ENCODE peak calls at places on chromosome 16, in six cellular contexts. H, F, D, A, K and W are unnamed samples.

GRCh38 chr16:86449377-86450095 is 60.8 kb upstream of the FOXF1 start:
- DNase-seq in H (no peak), K (no peak), A (no peak), F (no peak), D (no peak), W (no peak)

GRCh38 chr16:77788196-77789084 is at the start of gene VAT1L:
- DNase-seq in H (no peak), D (peak), F (no peak), A (no peak), K (no peak), W (peak)

GRCh38 chr16:71441348-71441781 is 489 bp downstream of the TLE7 start:
- DNase-seq in F (no peak), D (no peak), A (no peak), H (no peak), K (no peak), W (no peak)

GRCh38 chr16:14301150-14302030 is 230.3 kb downstream of the MRTFB start:
- DNase-seq in A (peak), K (no peak), D (peak), H (peak), F (no peak), W (peak)

GRCh38 chr16:65069766-65070165 is 52.1 kb downstream of the CDH11 start:
- DNase-seq in D (no peak), H (no peak), A (no peak), F (no peak), K (no peak), W (no peak)

GRCh38 chr16:54605536-54606066 is 319.0 kb upstream of the IRX3 start:
- DNase-seq in H (no peak), F (no peak), A (no peak), D (no peak), K (no peak), W (no peak)

GRCh38 chr16:10827691-10828341 is 9.2 kb upstream of the TVP23A start:
- DNase-seq in A (peak), K (no peak), D (peak), H (peak), F (peak), W (peak)

GRCh38 chr16:1492923-1493745 is at the start of gene TELO2:
- DNase-seq in D (peak), A (peak), F (peak), H (peak), K (peak), W (peak)

GRCh38 chr16:47110939-47111338 is 32.8 kb downstream of the NETO2 start:
- DNase-seq in H (no peak), A (no peak), K (no peak), F (no peak), D (no peak), W (no peak)

GRCh38 chr16:53085539-53086450 is 31.0 kb downstream of the CHD9 start:
- DNase-seq in F (no peak), D (no peak), A (no peak), H (no peak), K (no peak), W (peak)

GRCh38 chr16:2776500-2777139 is 460 bp downstream of the ELOB start:
- DNase-seq in H (no peak), K (no peak), D (peak), F (no peak), A (no peak), W (peak)

GRCh38 chr16:56513972-56514371 is 5.9 kb downstream of the BBS2 start:
- DNase-seq in D (peak), F (peak), H (peak), K (no peak), A (peak), W (peak)

GRCh38 chr16:58970775-58971174 is 236.7 kb upstream of the GOT2 start:
- DNase-seq in A (no peak), F (no peak), K (no peak), H (no peak), D (no peak), W (no peak)

GRCh38 chr16:13076878-13077277 is 175.5 kb downstream of the SHISA9 start:
- DNase-seq in F (no peak), K (no peak), H (no peak), A (no peak), D (no peak), W (no peak)

GRCh38 chr16:8204096-8204495 is 386.2 kb downstream of the TMEM114 start:
- DNase-seq in K (no peak), F (no peak), H (no peak), A (peak), D (no peak), W (no peak)

GRCh38 chr16:11229432-11229831 is 26.6 kb downstream of the SOCS1 start:
- DNase-seq in F (no peak), A (no peak), K (no peak), H (no peak), D (no peak), W (no peak)

GRCh38 chr16:21150375-21151001 is at the start of gene DNAH3:
- DNase-seq in H (no peak), A (peak), K (no peak), D (no peak), F (no peak), W (no peak)

GRCh38 chr16:17266606-17267313 is 204.0 kb downstream of the XYLT1 start:
- DNase-seq in F (no peak), K (no peak), A (peak), D (no peak), H (peak), W (no peak)

GRCh38 chr16:10942352-10943297 is at the start of gene DEXI:
- DNase-seq in H (peak), D (peak), F (no peak), K (peak), A (peak), W (peak)

GRCh38 chr16:72848045-72848410 is 199.9 kb downstream of the ZFHX3 start:
- DNase-seq in A (no peak), H (no peak), D (no peak), F (no peak), K (no peak), W (no peak)
- TF ChIP-seq CTCF in A (no peak), H (no peak), D (no peak), F (no peak), K (no peak), W (no peak)

GRCh38 chr16:83952587-83952939 is 477 bp upstream of the OSGIN1 start:
- DNase-seq in F (no peak), K (no peak), A (peak), D (no peak), H (peak), W (no peak)

GRCh38 chr16:83955218-83956130 is 2.4 kb downstream of the OSGIN1 start:
- DNase-seq in H (no peak), K (no peak), F (no peak), A (no peak), D (no peak), W (peak)

GRCh38 chr16:83954577-83955016 is 1.6 kb downstream of the OSGIN1 start:
- DNase-seq in D (no peak), H (peak), A (peak), K (no peak), F (no peak), W (no peak)

GRCh38 chr16:83952940-83953795 is at the start of gene OSGIN1:
- DNase-seq in H (peak), D (peak), F (peak), K (peak), A (peak), W (peak)

DNA sequence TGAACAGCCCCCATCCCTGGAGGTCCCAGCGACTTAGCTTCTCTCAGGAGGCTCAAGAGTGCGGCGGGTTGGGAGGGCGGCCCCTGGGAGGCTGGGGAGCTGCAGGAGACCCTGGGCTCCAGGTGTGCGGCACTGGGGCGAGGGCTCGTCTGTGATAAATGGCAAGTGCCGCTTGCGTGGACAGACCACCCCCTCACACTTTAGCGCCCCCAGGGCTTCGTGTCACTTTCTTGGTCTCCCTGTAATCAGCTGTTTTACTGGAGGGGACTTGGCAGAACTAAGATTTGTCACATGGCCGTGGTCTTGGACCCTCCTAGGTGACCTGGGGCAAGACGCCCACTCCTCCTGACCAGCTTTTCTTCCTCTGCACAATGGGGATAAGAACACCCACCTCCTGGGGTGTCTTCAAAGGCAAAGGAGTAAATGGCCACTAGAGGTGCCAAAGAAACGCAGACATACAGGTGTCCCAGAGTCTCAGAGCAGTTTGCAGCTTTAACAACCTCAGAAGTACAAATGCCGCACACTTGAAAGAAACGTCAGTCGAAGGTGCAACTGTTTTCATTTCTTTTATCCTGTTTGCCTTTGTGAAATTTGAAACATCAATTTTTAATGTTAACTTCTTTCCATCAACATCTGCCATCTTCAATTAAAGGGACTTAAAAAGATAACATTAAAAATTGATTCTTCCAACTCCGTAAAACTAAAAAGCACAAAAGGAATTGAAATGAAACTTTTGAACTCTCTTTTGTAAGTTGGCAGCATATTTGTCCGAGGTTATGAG is 946 bp downstream of the OSGIN1 start:
- DNase-seq in F (no peak), K (no peak), H (no peak), A (peak), D (no peak), W (peak)
- TF ChIP-seq CTCF in F (peak), K (no peak), H (no peak), A (peak), D (peak), W (peak)

DNA sequence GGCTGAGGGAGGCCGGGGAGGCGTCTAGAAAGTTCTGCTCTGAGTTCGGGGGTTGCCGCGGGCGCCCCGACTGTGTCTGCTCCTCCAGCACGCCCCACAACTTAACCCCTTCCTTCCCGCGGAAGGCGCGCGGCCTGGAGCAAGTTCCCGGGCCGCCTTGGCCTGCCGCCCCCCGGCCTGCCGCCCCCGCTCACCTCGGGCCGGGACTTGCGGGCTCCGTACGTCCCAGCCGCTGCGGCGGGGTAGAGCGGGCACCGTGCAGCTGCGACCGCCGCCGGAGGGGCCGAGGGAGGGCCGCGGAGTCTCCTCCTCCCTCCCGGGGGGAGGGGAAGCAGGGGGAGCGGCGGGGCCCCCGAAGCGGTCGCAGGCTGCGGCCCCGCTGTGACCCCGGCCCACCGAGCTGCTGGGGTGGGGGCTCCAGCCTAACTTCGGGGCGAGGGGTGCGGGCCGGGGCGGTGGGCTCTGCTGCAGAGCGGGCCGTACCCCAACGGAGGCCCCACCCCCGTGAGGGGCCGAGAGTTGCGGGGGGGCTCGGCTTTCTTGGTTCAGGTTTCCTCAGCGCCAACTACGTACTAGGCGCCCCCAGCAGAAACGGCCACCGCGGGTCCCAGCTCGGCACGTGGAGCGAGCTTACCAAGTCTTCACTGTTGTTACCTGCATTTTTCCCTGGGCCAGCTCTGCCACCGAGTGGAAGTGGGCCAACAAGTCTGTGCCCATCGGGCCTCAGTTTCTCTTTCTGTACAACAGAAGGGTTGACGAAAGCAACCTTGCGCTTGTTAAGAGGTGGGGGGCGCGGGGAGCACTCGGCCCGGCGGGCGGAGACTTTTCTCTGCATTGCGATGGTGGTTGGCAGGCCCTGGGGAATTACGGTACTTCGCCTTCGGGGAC is at the start of gene CCDC102A:
- DNase-seq in A (no peak), D (no peak), K (peak), F (no peak), H (peak), W (peak)
- TF ChIP-seq CTCF in A (no peak), D (no peak), K (no peak), F (no peak), H (no peak), W (no peak)

GRCh38 chr16:84940670-84941551 is 70.4 kb downstream of the ZDHHC7 start:
- DNase-seq in D (no peak), F (no peak), H (no peak), A (no peak), K (no peak), W (no peak)
- TF ChIP-seq CTCF in D (no peak), F (no peak), H (no peak), A (no peak), K (no peak), W (no peak)

GRCh38 chr16:50067290-50067853 is 1.6 kb downstream of the HEATR3 start:
- DNase-seq in D (peak), K (no peak), A (peak), H (no peak), F (no peak), W (peak)
- TF ChIP-seq CTCF in D (peak), K (no peak), A (no peak), H (no peak), F (peak), W (peak)

GRCh38 chr16:88681084-88681680 is 5.1 kb downstream of the SNAI3 start:
- DNase-seq in K (no peak), D (peak), F (no peak), A (peak), H (peak), W (no peak)
- TF ChIP-seq CTCF in K (no peak), D (no peak), F (peak), A (peak), H (no peak), W (peak)

GRCh38 chr16:48862087-48862532 is 252.1 kb upstream of the N4BP1 start:
- DNase-seq in D (no peak), A (no peak), F (no peak), H (no peak), K (no peak), W (no peak)
- TF ChIP-seq CTCF in D (no peak), A (no peak), F (no peak), H (no peak), K (no peak), W (no peak)